ENCODE peak calls at places on chromosomes 3 and 15, in seven cellular contexts. E is tibial nerve, H is ovary, S is uterus, U is H54, Z is GM12892, G is Peyer's patch. O is an unnamed sample.

GRCh38 chr3:57743511-57743910 is 12.6 kb upstream of the SLMAP start:
- DNase-seq in E (no peak), H (no peak), S (no peak), U (no peak), Z (no peak), G (no peak), O (no peak)

GRCh38 chr3:184609861-184610365 is 48.3 kb downstream of the EPHB3 start:
- DNase-seq in E (no peak), H (peak; percentile 28), S (no peak), U (no peak), Z (no peak), G (no peak), O (no peak)

GRCh38 chr3:134838599-134838998 is 43.5 kb downstream of the EPHB1 start:
- DNase-seq in E (no peak), H (no peak), S (no peak), U (no peak), Z (no peak), G (no peak), O (peak; percentile 31)

GRCh38 chr3:69444980-69445379 is 59.1 kb upstream of the FRMD4B start:
- DNase-seq in E (no peak), H (no peak), S (no peak), U (no peak), Z (no peak), G (no peak), O (no peak)

GRCh38 chr3:169699070-169699469 is 35.6 kb upstream of the MECOM start:
- DNase-seq in E (peak; percentile 12), H (no peak), S (no peak), U (no peak), Z (no peak), G (no peak), O (no peak)

GRCh38 chr3:120203016-120203415 is 82.0 kb downstream of the GPR156 start:
- DNase-seq in E (peak; percentile 45), H (no peak), S (peak; percentile 56), U (peak; percentile 22), Z (no peak), G (no peak), O (no peak)

GRCh38 chr15:64942356-64942755 is 30.7 kb downstream of the ANKDD1A start:
- DNase-seq in E (peak; percentile 1), H (no peak), S (no peak), U (no peak), Z (no peak), G (no peak), O (no peak)

GRCh38 chr3:22704571-22705354 is 498.4 kb upstream of the UBE2E2 start:
- DNase-seq in E (no peak), H (no peak), S (no peak), U (no peak), Z (no peak), G (no peak), O (no peak)

DNA sequence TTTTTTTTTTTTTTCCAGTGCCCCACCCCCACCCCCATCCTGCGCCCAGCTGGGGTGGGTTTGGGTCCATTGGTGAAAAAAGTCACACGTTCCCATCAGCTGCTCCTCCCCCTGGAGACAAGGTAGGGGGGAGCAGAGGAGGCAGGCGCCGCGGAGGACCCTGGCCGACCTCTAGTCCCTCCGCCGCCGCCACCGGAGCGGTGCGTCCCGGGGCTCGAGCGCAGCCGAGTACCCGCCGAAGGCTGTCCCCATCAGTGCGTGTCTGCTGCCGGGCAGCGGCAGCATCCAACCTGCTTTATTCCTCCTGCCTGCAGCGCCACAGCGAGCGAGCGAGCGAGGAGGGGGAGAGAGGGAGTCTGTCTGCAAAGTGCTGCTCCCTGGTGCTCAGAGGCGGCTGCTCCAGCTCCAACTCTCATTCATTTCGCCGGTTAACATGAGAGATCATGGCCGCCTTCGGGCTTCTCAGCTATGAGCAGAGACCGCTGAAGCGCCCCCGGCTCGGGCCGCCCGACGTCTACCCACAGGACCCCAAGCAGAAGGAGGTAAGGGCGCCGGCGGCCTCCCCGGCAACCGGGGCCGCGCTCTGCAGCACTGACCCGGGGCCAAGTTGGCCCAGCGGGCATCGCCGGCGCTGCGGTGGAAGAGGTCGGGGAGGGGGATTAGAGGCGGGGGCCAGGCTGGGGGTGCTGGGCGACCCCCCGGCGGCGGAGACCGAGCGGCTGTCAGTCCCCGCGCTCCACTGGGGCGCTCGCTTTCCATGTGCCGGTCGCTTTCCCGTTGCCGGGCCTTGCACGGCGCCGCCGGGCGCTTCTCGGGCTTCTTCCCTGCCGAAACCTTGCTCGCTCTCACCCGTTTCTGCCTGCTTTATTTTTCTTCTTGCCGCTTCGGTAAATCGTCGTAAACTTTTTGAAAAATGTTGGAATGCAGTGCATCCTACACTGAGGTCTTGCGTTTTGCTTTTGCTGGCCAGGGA is 1.3 kb downstream of the MED12L start:
- DNase-seq in E (peak; percentile 55), H (peak; percentile 84), S (peak; percentile 72), U (no peak), Z (peak; percentile 56), G (peak; percentile 36), O (peak; percentile 90)
- TF ChIP-seq POLR2A in E (no peak), H (no peak), S (no peak), U (no peak), Z (no peak), G (no peak), O (peak; percentile 36)

GRCh38 chr3:16305121-16305541 is 40.1 kb downstream of the OXNAD1 start:
- DNase-seq in E (no peak), H (no peak), S (no peak), U (no peak), Z (no peak), G (no peak), O (peak; percentile 49)
- TF ChIP-seq POLR2A in E (no peak), H (no peak), S (no peak), U (no peak), Z (peak; percentile 77), G (no peak), O (no peak)

DNA sequence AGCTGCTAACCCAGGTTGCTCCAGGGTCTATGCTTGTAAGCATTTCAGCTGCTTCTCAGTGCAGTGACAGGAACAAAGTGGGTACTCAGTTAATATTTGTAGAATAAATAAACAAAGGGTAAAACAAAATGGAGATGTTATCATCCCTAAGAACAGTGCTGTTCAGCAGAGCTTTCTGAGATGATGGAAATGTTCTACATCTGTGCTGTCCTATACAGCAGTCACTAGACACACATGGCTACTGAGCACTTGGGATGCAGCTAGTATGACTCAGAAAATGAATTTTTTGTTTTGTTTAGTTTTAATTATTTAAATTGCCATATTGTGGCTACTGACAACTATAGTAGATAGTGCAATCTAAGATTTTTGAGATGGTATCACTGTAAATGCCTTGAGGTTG is 283.8 kb upstream of the ADAMTS9 start:
- DNase-seq in E (no peak), H (no peak), S (no peak), U (no peak), Z (no peak), G (no peak), O (no peak)
- TF ChIP-seq POLR2A in E (no peak), H (no peak), S (no peak), U (no peak), Z (no peak), G (no peak), O (no peak)

GRCh38 chr15:75637245-75638009 is 2.6 kb downstream of the IMP3 start:
- DNase-seq in E (no peak), H (no peak), S (no peak), U (no peak), Z (no peak), G (no peak), O (no peak)
- TF ChIP-seq POLR2A in E (no peak), H (no peak), S (no peak), U (no peak), Z (no peak), G (no peak), O (no peak)

GRCh38 chr3:194129581-194130133 is 6.3 kb upstream of the HES1 start:
- DNase-seq in E (no peak), H (peak; percentile 75), S (no peak), U (no peak), Z (no peak), G (no peak), O (no peak)

GRCh38 chr3:194128202-194128907 is 7.6 kb upstream of the HES1 start:
- DNase-seq in E (no peak), H (no peak), S (no peak), U (no peak), Z (no peak), G (no peak), O (no peak)

GRCh38 chr3:194132465-194133358 is 3.2 kb upstream of the HES1 start:
- DNase-seq in E (no peak), H (no peak), S (no peak), U (no peak), Z (no peak), G (no peak), O (no peak)

GRCh38 chr3:194130211-194130610 is 5.7 kb upstream of the HES1 start:
- DNase-seq in E (no peak), H (no peak), S (no peak), U (no peak), Z (no peak), G (no peak), O (no peak)

GRCh38 chr3:194130807-194131589 is 5.0 kb upstream of the HES1 start:
- DNase-seq in E (no peak), H (peak; percentile 46), S (no peak), U (no peak), Z (peak; percentile 29), G (peak; percentile 57), O (no peak)
- TF ChIP-seq POLR2A in E (no peak), H (no peak), S (no peak), U (no peak), Z (no peak), G (peak; percentile 14), O (no peak)

GRCh38 chr3:100160516-100160915 is 46.2 kb upstream of the FILIP1L start:
- DNase-seq in E (no peak), H (no peak), S (no peak), U (no peak), Z (no peak), G (no peak), O (no peak)
- TF ChIP-seq POLR2A in E (no peak), H (no peak), S (no peak), U (no peak), Z (no peak), G (no peak), O (no peak)

DNA sequence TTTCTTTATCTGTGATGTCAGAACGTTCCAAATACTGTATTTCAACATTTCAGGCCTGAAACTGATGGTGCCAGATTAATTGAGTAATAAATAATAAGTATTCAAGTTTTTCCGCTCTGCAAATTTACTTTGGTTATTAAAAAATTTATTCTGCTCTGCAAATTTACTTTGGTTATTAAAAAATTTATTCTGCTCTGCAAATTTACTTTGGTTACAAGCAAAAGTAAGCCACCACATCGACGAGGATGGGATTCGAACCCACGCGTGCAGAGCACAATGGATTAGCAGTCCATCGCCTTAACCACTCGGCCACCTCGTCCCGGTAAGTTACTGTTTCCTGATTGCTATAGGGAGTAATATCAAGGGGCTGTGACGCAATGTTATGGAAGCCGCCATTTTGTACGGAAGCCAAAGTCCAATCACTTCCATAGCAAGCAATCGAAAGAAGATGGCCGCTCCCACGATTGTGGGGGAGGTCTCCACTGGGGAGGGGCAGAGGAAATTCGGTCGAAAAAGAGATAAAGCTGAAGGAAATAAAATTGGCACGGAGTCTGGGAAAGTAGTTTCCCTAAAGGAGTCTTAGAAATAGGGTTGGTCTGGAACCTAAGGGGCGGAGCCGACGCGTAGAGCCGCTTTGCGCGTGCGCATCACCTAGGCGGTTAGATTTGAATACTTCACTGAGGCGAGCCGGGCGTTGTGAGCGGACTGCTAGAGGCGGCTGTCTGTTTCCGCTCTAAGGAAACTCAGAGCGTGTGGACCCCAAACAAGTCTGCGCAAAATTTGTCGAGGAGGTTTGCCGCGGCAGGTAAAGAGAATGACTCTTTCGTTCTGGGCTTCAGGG is at the start of gene KNL1:
- DNase-seq in E (peak; percentile 97), H (peak; percentile 90), S (peak; percentile 95), U (peak; percentile 54), Z (peak; percentile 52), G (peak; percentile 89), O (peak; percentile 98)
- TF ChIP-seq POLR2A in E (no peak), H (no peak), S (no peak), U (peak; percentile 66), Z (no peak), G (peak; percentile 24), O (peak; percentile 93)